ENCODE peak calls at places on chromosomes 3 and 15, in ten cellular contexts. B is astrocyte; K is activated CD8-positive, alpha-beta T cell treated with anti-CD3 and anti-CD28 coated beads for 36 hours; P is heart right ventricle; Y is foreskin keratinocyte; T is neural crest cell; C is left ventricle myocardium inferior; U is tibial nerve; R is psoas muscle; W is cardiac fibroblast. E is an unnamed sample.

GRCh38 chr15:69758810-69759410 is 306.3 kb downstream of the RPLP1 start:
- DNase-seq in B (peak; percentile 66), K (peak; percentile 97), P (no peak), Y (no peak), T (no peak), C (peak; percentile 23), U (no peak), R (no peak), W (peak; percentile 58), E (peak; percentile 42)

GRCh38 chr3:175255698-175256097 is 396.6 kb downstream of the NAALADL2 start:
- DNase-seq in B (peak; percentile 60), K (no peak), P (no peak), Y (peak; percentile 75), T (no peak), C (no peak), U (peak; percentile 25), R (no peak), W (peak; percentile 94), E (no peak)

GRCh38 chr3:181358060-181358459 is 353.7 kb upstream of the SOX2 start:
- DNase-seq in B (no peak), K (no peak), P (no peak), Y (no peak), T (no peak), C (no peak), U (no peak), R (no peak), W (no peak), E (no peak)

GRCh38 chr3:13209334-13209733 is 136.1 kb upstream of the IQSEC1 start:
- DNase-seq in B (no peak), K (no peak), P (no peak), Y (no peak), T (no peak), C (no peak), U (no peak), R (no peak), W (no peak), E (no peak)

GRCh38 chr3:47405820-47406761 is 25.3 kb downstream of the PTPN23 start:
- DNase-seq in B (no peak), K (no peak), P (no peak), Y (no peak), T (no peak), C (no peak), U (no peak), R (no peak), W (no peak), E (no peak)

GRCh38 chr3:40477671-40478070 is 749 bp downstream of the ZNF619 start:
- DNase-seq in B (no peak), K (no peak), P (no peak), Y (no peak), T (no peak), C (no peak), U (no peak), R (no peak), W (peak; percentile 16), E (no peak)

GRCh38 chr3:122626515-122627180 is 49.2 kb downstream of the PARP15 start:
- DNase-seq in B (no peak), K (no peak), P (no peak), Y (no peak), T (no peak), C (no peak), U (no peak), R (no peak), W (no peak), E (no peak)

GRCh38 chr15:76565366-76565765 is 228.8 kb downstream of the ISL2 start:
- DNase-seq in B (peak; percentile 58), K (no peak), P (no peak), Y (no peak), T (no peak), C (no peak), U (no peak), R (no peak), W (no peak), E (no peak)

GRCh38 chr3:149658444-149659172 is 783 bp upstream of the WWTR1 start:
- DNase-seq in B (peak; percentile 81), K (peak; percentile 49), P (peak; percentile 76), Y (peak; percentile 63), T (no peak), C (peak; percentile 77), U (peak; percentile 73), R (peak; percentile 77), W (peak; percentile 90), E (peak; percentile 83)

GRCh38 chr3:104887069-104887468 is 479.6 kb upstream of the ALCAM start:
- DNase-seq in B (peak; percentile 39), K (no peak), P (no peak), Y (peak; percentile 37), T (no peak), C (no peak), U (no peak), R (no peak), W (peak; percentile 70), E (no peak)

GRCh38 chr15:90257776-90258175 is 7.7 kb upstream of the NGRN start:
- DNase-seq in B (no peak), K (no peak), P (no peak), Y (no peak), T (no peak), C (no peak), U (no peak), R (no peak), W (no peak), E (no peak)

GRCh38 chr15:64090527-64090926 is 3.1 kb downstream of the CIAO2A start:
- DNase-seq in B (no peak), K (no peak), P (no peak), Y (no peak), T (no peak), C (no peak), U (no peak), R (no peak), W (no peak), E (peak; percentile 45)

GRCh38 chr3:42802876-42803799 is 1.2 kb downstream of the HIGD1A start:
- DNase-seq in B (peak; percentile 20), K (peak; percentile 31), P (no peak), Y (no peak), T (peak; percentile 16), C (no peak), U (no peak), R (no peak), W (peak; percentile 41), E (no peak)

GRCh38 chr3:114700637-114701234 is 406.9 kb downstream of the TIGIT start:
- DNase-seq in B (no peak), K (no peak), P (no peak), Y (no peak), T (no peak), C (no peak), U (no peak), R (no peak), W (no peak), E (no peak)

GRCh38 chr15:56918907-56919707 is 663 bp downstream of the TCF12 start:
- DNase-seq in B (peak; percentile 65), K (peak; percentile 67), P (peak; percentile 53), Y (peak; percentile 21), T (peak; percentile 53), C (peak; percentile 41), U (no peak), R (peak; percentile 71), W (peak; percentile 76), E (peak; percentile 69)

GRCh38 chr3:122987231-122987630 is 40.3 kb downstream of the SEMA5B start:
- DNase-seq in B (no peak), K (no peak), P (no peak), Y (no peak), T (no peak), C (no peak), U (no peak), R (no peak), W (no peak), E (no peak)

GRCh38 chr15:100111103-100112060 is 230.4 kb downstream of the ADAMTS17 start:
- DNase-seq in B (peak; percentile 85), K (peak; percentile 72), P (peak; percentile 69), Y (no peak), T (no peak), C (peak; percentile 69), U (peak; percentile 48), R (peak; percentile 62), W (peak; percentile 89), E (no peak)

GRCh38 chr15:62909257-62909656 is 133.3 kb upstream of the TPM1 start:
- DNase-seq in B (no peak), K (no peak), P (no peak), Y (no peak), T (no peak), C (no peak), U (no peak), R (no peak), W (no peak), E (no peak)

GRCh38 chr3:50572801-50573371 is 3.6 kb downstream of the HEMK1 start:
- DNase-seq in B (no peak), K (peak; percentile 85), P (no peak), Y (no peak), T (no peak), C (no peak), U (no peak), R (no peak), W (no peak), E (no peak)

GRCh38 chr3:146594843-146595482 is 10.2 kb downstream of the PLSCR5 start:
- DNase-seq in B (no peak), K (no peak), P (no peak), Y (no peak), T (no peak), C (no peak), U (no peak), R (no peak), W (peak; percentile 55), E (no peak)
- TF ChIP-seq CTCF in B (peak; percentile 23), K (peak; percentile 58), P (peak; percentile 30), Y (peak; percentile 69), T (peak; percentile 68), C (peak; percentile 44), U (no peak), R (peak; percentile 35), W (peak; percentile 30), E (peak; percentile 35)

GRCh38 chr3:179811321-179812095 is 158.7 kb downstream of the USP13 start:
- DNase-seq in B (peak; percentile 83), K (peak; percentile 39), P (no peak), Y (peak; percentile 50), T (peak; percentile 39), C (no peak), U (peak; percentile 24), R (no peak), W (peak; percentile 91), E (peak; percentile 64)
- TF ChIP-seq CTCF in B (peak; percentile 89), K (peak; percentile 44), P (peak; percentile 65), Y (peak; percentile 85), T (peak; percentile 83), C (peak; percentile 67), U (peak; percentile 52), R (peak; percentile 55), W (peak; percentile 69), E (peak; percentile 64)

GRCh38 chr15:41506796-41507341 is 6.8 kb downstream of the LTK start:
- DNase-seq in B (no peak), K (no peak), P (no peak), Y (no peak), T (no peak), C (no peak), U (no peak), R (no peak), W (no peak), E (no peak)
- TF ChIP-seq CTCF in B (no peak), K (no peak), P (no peak), Y (peak; percentile 35), T (no peak), C (no peak), U (no peak), R (no peak), W (no peak), E (no peak)

DNA sequence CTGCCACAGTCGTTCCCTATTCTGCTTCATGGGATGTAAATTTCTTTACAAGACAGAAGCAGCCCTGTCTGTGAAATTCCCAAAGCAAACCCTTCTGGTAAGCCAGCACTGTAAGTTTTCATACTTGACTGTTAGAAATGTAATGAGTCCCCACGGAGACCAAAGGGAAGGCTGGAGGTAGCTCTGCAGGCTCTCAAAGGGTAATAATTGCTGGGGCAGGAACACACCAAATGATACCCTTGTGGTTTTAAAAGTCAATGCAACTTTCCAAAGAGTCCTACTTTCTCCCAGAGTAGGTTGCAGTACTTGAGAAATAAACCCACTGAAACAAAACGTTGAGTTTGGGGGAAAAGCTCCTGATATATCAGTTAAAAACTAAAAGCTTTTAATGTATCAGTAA is 129.8 kb upstream of the HES1 start:
- DNase-seq in B (no peak), K (no peak), P (no peak), Y (no peak), T (no peak), C (no peak), U (no peak), R (no peak), W (no peak), E (no peak)
- TF ChIP-seq CTCF in B (no peak), K (no peak), P (no peak), Y (peak; percentile 3), T (no peak), C (no peak), U (no peak), R (no peak), W (no peak), E (no peak)

E was measured in GM10248.